ENCODE peak calls at places on chromosomes 13 and 19, in five cellular contexts. U is PC-3, N is hepatocyte, J is fibroblast of lung, G is GM23248. C is an unnamed sample.

GRCh38 chr13:20550799-20551198 is 16.2 kb upstream of the IFT88 start:
- DNase-seq in U (peak; percentile 19), N (no peak), J (no peak), G (no peak), C (no peak)

GRCh38 chr13:91045351-91046034 is 302.0 kb upstream of the MIR17HG start:
- DNase-seq in U (peak; percentile 33), N (peak; percentile 13), J (peak; percentile 29), G (peak; percentile 12), C (no peak)

GRCh38 chr13:99821741-99822140 is 149.8 kb downstream of the ZIC5 start:
- DNase-seq in U (no peak), N (no peak), J (no peak), G (no peak), C (no peak)

GRCh38 chr19:18764591-18765051 is 26.5 kb downstream of the COMP start:
- DNase-seq in U (peak; percentile 73), N (no peak), J (no peak), G (peak; percentile 83), C (no peak)

GRCh38 chr19:56692496-56692895 is 20.9 kb upstream of the ZNF835 start:
- DNase-seq in U (no peak), N (no peak), J (no peak), G (peak; percentile 2), C (no peak)

GRCh38 chr19:12769689-12770088 is 5.7 kb downstream of the HOOK2 start:
- DNase-seq in U (no peak), N (peak; percentile 50), J (no peak), G (no peak), C (no peak)

GRCh38 chr19:36915992-36916830 is at the start of the genes ZNF568 and ZNF829:
- DNase-seq in U (no peak), N (peak; percentile 91), J (peak; percentile 88), G (peak; percentile 95), C (peak; percentile 88)

GRCh38 chr19:18091217-18091608 is 4.5 kb upstream of the IL12RB1 start:
- DNase-seq in U (no peak), N (no peak), J (no peak), G (no peak), C (no peak)

GRCh38 chr13:61029064-61029463 is 386.6 kb downstream of the PCDH20 start:
- DNase-seq in U (peak; percentile 7), N (no peak), J (no peak), G (no peak), C (no peak)

GRCh38 chr19:15971217-15971616 is 22.4 kb downstream of the OR10H4 start:
- DNase-seq in U (no peak), N (no peak), J (no peak), G (no peak), C (no peak)

GRCh38 chr19:33410915-33411401 is 37.4 kb downstream of the CEBPG start:
- DNase-seq in U (no peak), N (no peak), J (no peak), G (no peak), C (no peak)

GRCh38 chr19:40671404-40671803 is 19.0 kb downstream of the NUMBL start:
- DNase-seq in U (no peak), N (no peak), J (no peak), G (no peak), C (no peak)

GRCh38 chr19:55336101-55336500 is 3.6 kb upstream of the KMT5C start:
- DNase-seq in U (peak; percentile 43), N (no peak), J (no peak), G (peak; percentile 83), C (no peak)

GRCh38 chr19:55166530-55167268 is at the start of gene DNAAF3:
- DNase-seq in U (peak; percentile 99), N (peak; percentile 98), J (peak; percentile 97), G (peak; percentile 99), C (peak; percentile 97)

GRCh38 chr19:56727731-56728130 is 56.2 kb upstream of the ZNF835 start:
- DNase-seq in U (no peak), N (no peak), J (no peak), G (no peak), C (no peak)

GRCh38 chr19:41334793-41335192 is 18.9 kb downstream of the TGFB1 start:
- DNase-seq in U (no peak), N (no peak), J (no peak), G (no peak), C (peak; percentile 46)

GRCh38 chr13:83666126-83666525 is 216.1 kb downstream of the SLITRK1 start:
- DNase-seq in U (no peak), N (no peak), J (peak; percentile 37), G (peak; percentile 25), C (no peak)

GRCh38 chr19:58560007-58560887 is 1.8 kb upstream of the UBE2M start:
- DNase-seq in U (no peak), N (peak; percentile 10), J (no peak), G (peak; percentile 30), C (no peak)

GRCh38 chr13:41563501-41564001 is 106.2 kb downstream of the RGCC start:
- DNase-seq in U (peak; percentile 30), N (no peak), J (peak; percentile 72), G (peak; percentile 36), C (peak; percentile 82)

GRCh38 chr19:55224038-55224665 is 4.4 kb downstream of the TMEM86B start:
- DNase-seq in U (no peak), N (peak; percentile 3), J (no peak), G (no peak), C (no peak)

DNA sequence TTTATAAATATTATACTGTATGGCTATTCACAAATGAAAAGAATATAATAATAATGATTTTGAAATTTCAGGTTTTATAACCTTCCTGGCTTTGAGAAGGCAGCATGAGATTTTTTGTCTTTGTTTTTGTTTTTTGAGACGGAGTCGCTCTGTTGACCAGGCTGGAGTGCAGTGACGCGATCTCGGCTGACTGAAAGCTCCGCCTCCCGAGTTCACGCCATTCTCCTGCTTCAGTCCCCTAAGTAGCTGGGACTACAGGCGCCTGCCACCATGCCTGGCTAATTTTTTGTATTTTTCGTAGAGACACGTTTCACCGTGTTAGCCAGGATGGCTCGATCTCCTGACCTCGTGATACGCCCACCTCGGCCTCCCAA is 64.1 kb downstream of the ZNF429 start:
- DNase-seq in U (no peak), N (no peak), J (peak; percentile 57), G (peak; percentile 75), C (no peak)
- H3K4me3 ChIP-seq in U (no peak overlapping the region), N (no peak overlapping the region), J (peak overlapping the region; percentile 44), G (peak overlapping the region; percentile 96), C (no peak overlapping the region)

GRCh38 chr13:111005808-111006494 is 91.1 kb upstream of the ANKRD10 start:
- DNase-seq in U (no peak), N (no peak), J (peak; percentile 83), G (peak; percentile 55), C (peak; percentile 84)

GRCh38 chr13:111008351-111008750 is 93.5 kb upstream of the ANKRD10 start:
- DNase-seq in U (no peak), N (no peak), J (no peak), G (no peak), C (no peak)

GRCh38 chr13:111005364-111005763 is 90.5 kb upstream of the ANKRD10 start:
- DNase-seq in U (peak; percentile 66), N (no peak), J (peak; percentile 16), G (peak; percentile 85), C (no peak)

GRCh38 chr13:111007209-111007608 is 92.3 kb upstream of the ANKRD10 start:
- DNase-seq in U (no peak), N (no peak), J (no peak), G (no peak), C (no peak)

GRCh38 chr13:111006508-111007031 is 91.7 kb upstream of the ANKRD10 start:
- DNase-seq in U (no peak), N (peak; percentile 65), J (peak; percentile 92), G (peak; percentile 95), C (peak; percentile 77)
- H3K27ac ChIP-seq in U (peak overlapping the region; percentile 67), N (peak overlapping the region; percentile 82), J (peak overlapping the region; percentile 91), G (peak overlapping the region; percentile 95), C (peak overlapping the region; percentile 36)

GRCh38 chr19:31307270-31307669 is 42.0 kb downstream of the TSHZ3 start:
- DNase-seq in U (no peak), N (no peak), J (no peak), G (no peak), C (no peak)

GRCh38 chr19:31304877-31305312 is 44.3 kb downstream of the TSHZ3 start:
- DNase-seq in U (no peak), N (no peak), J (peak; percentile 56), G (no peak), C (no peak)

GRCh38 chr19:31303262-31303815 is 45.9 kb downstream of the TSHZ3 start:
- DNase-seq in U (no peak), N (no peak), J (no peak), G (no peak), C (no peak)

GRCh38 chr19:31308781-31309180 is 40.5 kb downstream of the TSHZ3 start:
- DNase-seq in U (no peak), N (no peak), J (no peak), G (no peak), C (no peak)

DNA sequence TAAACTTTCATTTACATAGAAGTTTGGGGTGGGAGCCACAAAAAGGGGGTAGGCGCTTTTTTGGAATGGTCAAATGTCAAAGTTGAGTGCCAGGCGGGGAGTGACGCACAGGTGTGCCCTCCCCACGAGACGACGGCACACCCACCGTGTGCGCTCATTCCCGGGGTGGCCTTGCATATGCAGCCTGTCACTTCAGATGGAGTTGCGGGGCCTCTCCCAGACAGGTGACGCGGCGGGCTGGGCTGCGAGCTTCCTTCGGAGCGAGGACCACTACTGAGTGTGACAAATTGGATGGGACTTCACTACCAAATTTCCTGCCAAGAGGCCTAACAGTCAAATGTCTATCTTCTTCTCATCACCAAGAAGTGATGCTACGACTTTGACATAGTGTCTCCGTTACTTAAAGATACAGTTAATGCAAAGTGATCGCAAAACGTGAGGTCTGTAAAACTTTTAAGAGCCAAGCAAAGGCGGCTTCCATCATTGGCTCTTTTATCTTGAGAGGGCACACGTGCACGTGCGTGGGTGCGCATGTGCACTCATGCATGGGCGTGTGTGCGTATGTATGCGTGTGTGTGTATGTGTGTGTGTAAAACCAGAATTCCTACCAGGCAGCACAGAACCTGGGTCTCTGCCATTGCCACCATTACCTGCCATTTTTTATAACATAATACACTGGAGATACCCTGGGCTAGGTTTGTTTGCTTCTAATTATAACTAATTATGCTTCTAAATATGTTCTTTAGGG is 43.1 kb downstream of the TSHZ3 start:
- DNase-seq in U (no peak), N (no peak), J (no peak), G (no peak), C (no peak)
- H3K79me2 ChIP-seq in U (no peaks in the 10 kb centered on the region), N (peaks cover 16% of the 10 kb centered on the region), J (peaks cover 53% of the 10 kb centered on the region), G (peaks cover 100% of the 10 kb centered on the region), C (no peaks in the 10 kb centered on the region)

GRCh38 chr19:53998223-53998622 is 6.8 kb downstream of the CACNG6 start:
- DNase-seq in U (no peak), N (no peak), J (no peak), G (no peak), C (no peak)

GRCh38 chr19:53999694-54000093 is 8.3 kb downstream of the CACNG6 start:
- DNase-seq in U (no peak), N (no peak), J (no peak), G (no peak), C (no peak)

GRCh38 chr19:54002495-54003315 is 11.3 kb downstream of the CACNG6 start:
- DNase-seq in U (peak; percentile 75), N (no peak), J (no peak), G (no peak), C (no peak)

GRCh38 chr19:54001496-54001895 is 10.1 kb downstream of the CACNG6 start:
- DNase-seq in U (no peak), N (no peak), J (no peak), G (no peak), C (no peak)
- H3K4me3 ChIP-seq in U (no peak overlapping the region), N (no peak overlapping the region), J (no peak overlapping the region), G (no peak overlapping the region), C (no peak overlapping the region)

GRCh38 chr19:6527893-6528543 is 2.8 kb upstream of the TNFSF9 start:
- DNase-seq in U (no peak), N (no peak), J (no peak), G (no peak), C (no peak)
- H3K27ac ChIP-seq in U (no peak overlapping the region), N (no peak overlapping the region), J (no peak overlapping the region), G (no peak overlapping the region), C (no peak overlapping the region)

C was measured in endothelial cell of umbilical vein.